ENCODE peak calls at places on chromosomes 13 and 19, in six cellular contexts. One of them, this sample, is unnamed.

GRCh38 chr13:90185734-90186133 is 1161.8 kb upstream of the MIR17HG start:
- DNase-seq in CD4-positive, alpha-beta T cell: no peak
- DNase-seq in RWPE1: no peak
- DNase-seq in neuronal stem cell: no peak
- DNase-seq in heart right ventricle: no peak
- DNase-seq in GM23248: peak
- DNase-seq in this sample: no peak

GRCh38 chr13:44218501-44219240 is 155.0 kb upstream of the SERP2 start:
- DNase-seq in CD4-positive, alpha-beta T cell: no peak
- DNase-seq in RWPE1: no peak
- DNase-seq in neuronal stem cell: no peak
- DNase-seq in heart right ventricle: peak
- DNase-seq in GM23248: no peak
- DNase-seq in this sample: peak

GRCh38 chr13:51148952-51149573 is 38.0 kb upstream of the C13orf42 start:
- DNase-seq in CD4-positive, alpha-beta T cell: no peak
- DNase-seq in RWPE1: peak
- DNase-seq in neuronal stem cell: peak
- DNase-seq in heart right ventricle: no peak
- DNase-seq in GM23248: peak
- DNase-seq in this sample: no peak

GRCh38 chr19:4536798-4537197 is 1.8 kb upstream of the PLIN5 start:
- DNase-seq in CD4-positive, alpha-beta T cell: no peak
- DNase-seq in RWPE1: no peak
- DNase-seq in neuronal stem cell: no peak
- DNase-seq in heart right ventricle: no peak
- DNase-seq in GM23248: no peak
- DNase-seq in this sample: no peak

GRCh38 chr13:29676535-29676934 is 81.0 kb upstream of the SLC7A1 start:
- DNase-seq in CD4-positive, alpha-beta T cell: no peak
- DNase-seq in RWPE1: no peak
- DNase-seq in neuronal stem cell: no peak
- DNase-seq in heart right ventricle: no peak
- DNase-seq in GM23248: peak
- DNase-seq in this sample: no peak

GRCh38 chr19:51810228-51810627 is 15.3 kb downstream of the FPR3 start:
- DNase-seq in CD4-positive, alpha-beta T cell: no peak
- DNase-seq in RWPE1: no peak
- DNase-seq in neuronal stem cell: no peak
- DNase-seq in heart right ventricle: no peak
- DNase-seq in GM23248: peak
- DNase-seq in this sample: no peak

GRCh38 chr13:31072041-31072440 is 89.7 kb downstream of the HSPH1 start:
- DNase-seq in CD4-positive, alpha-beta T cell: no peak
- DNase-seq in RWPE1: no peak
- DNase-seq in neuronal stem cell: no peak
- DNase-seq in heart right ventricle: no peak
- DNase-seq in GM23248: peak
- DNase-seq in this sample: no peak

GRCh38 chr13:44853641-44854040 is 135.6 kb downstream of the NUFIP1 start:
- DNase-seq in CD4-positive, alpha-beta T cell: no peak
- DNase-seq in RWPE1: peak
- DNase-seq in neuronal stem cell: no peak
- DNase-seq in heart right ventricle: no peak
- DNase-seq in GM23248: no peak
- DNase-seq in this sample: no peak

GRCh38 chr13:75357576-75358295 is 124.2 kb downstream of the TBC1D4 start:
- DNase-seq in CD4-positive, alpha-beta T cell: peak
- DNase-seq in RWPE1: peak
- DNase-seq in neuronal stem cell: peak
- DNase-seq in heart right ventricle: no peak
- DNase-seq in GM23248: peak
- DNase-seq in this sample: no peak

GRCh38 chr19:33497151-33497777 is 24.3 kb downstream of the PEPD start:
- DNase-seq in CD4-positive, alpha-beta T cell: no peak
- DNase-seq in RWPE1: no peak
- DNase-seq in neuronal stem cell: no peak
- DNase-seq in heart right ventricle: no peak
- DNase-seq in GM23248: no peak
- DNase-seq in this sample: peak

GRCh38 chr19:10670187-10670586 is 16.0 kb downstream of the ILF3 start:
- DNase-seq in CD4-positive, alpha-beta T cell: no peak
- DNase-seq in RWPE1: no peak
- DNase-seq in neuronal stem cell: no peak
- DNase-seq in heart right ventricle: no peak
- DNase-seq in GM23248: peak
- DNase-seq in this sample: no peak

GRCh38 chr19:28878862-28879566 is 333.9 kb downstream of the UQCRFS1 start:
- DNase-seq in CD4-positive, alpha-beta T cell: peak
- DNase-seq in RWPE1: peak
- DNase-seq in neuronal stem cell: peak
- DNase-seq in heart right ventricle: peak
- DNase-seq in GM23248: peak
- DNase-seq in this sample: peak

GRCh38 chr13:76822691-76823267 is 63.4 kb downstream of the KCTD12 start:
- DNase-seq in CD4-positive, alpha-beta T cell: no peak
- DNase-seq in RWPE1: peak
- DNase-seq in neuronal stem cell: no peak
- DNase-seq in heart right ventricle: no peak
- DNase-seq in GM23248: peak
- DNase-seq in this sample: no peak

GRCh38 chr13:80436571-80437169 is 95.7 kb upstream of the SPRY2 start:
- DNase-seq in CD4-positive, alpha-beta T cell: no peak
- DNase-seq in RWPE1: no peak
- DNase-seq in neuronal stem cell: no peak
- DNase-seq in heart right ventricle: no peak
- DNase-seq in GM23248: no peak
- DNase-seq in this sample: no peak

GRCh38 chr13:29369060-29369743 is 226.3 kb downstream of the SLC7A1 start:
- DNase-seq in CD4-positive, alpha-beta T cell: no peak
- DNase-seq in RWPE1: peak
- DNase-seq in neuronal stem cell: peak
- DNase-seq in heart right ventricle: no peak
- DNase-seq in GM23248: peak
- DNase-seq in this sample: no peak

GRCh38 chr13:73201601-73202000 is 142.8 kb downstream of the KLF5 start:
- DNase-seq in CD4-positive, alpha-beta T cell: no peak
- DNase-seq in RWPE1: peak
- DNase-seq in neuronal stem cell: no peak
- DNase-seq in heart right ventricle: no peak
- DNase-seq in GM23248: peak
- DNase-seq in this sample: no peak

GRCh38 chr19:6590458-6591319 is at the start of gene CD70:
- DNase-seq in CD4-positive, alpha-beta T cell: peak
- DNase-seq in RWPE1: peak
- DNase-seq in neuronal stem cell: peak
- DNase-seq in heart right ventricle: no peak
- DNase-seq in GM23248: peak
- DNase-seq in this sample: no peak

GRCh38 chr13:93561553-93561952 is 334.9 kb downstream of the GPC6 start:
- DNase-seq in CD4-positive, alpha-beta T cell: no peak
- DNase-seq in RWPE1: no peak
- DNase-seq in neuronal stem cell: no peak
- DNase-seq in heart right ventricle: no peak
- DNase-seq in GM23248: no peak
- DNase-seq in this sample: no peak

GRCh38 chr13:23715762-23716235 is 145.6 kb downstream of the TNFRSF19 start:
- DNase-seq in CD4-positive, alpha-beta T cell: no peak
- DNase-seq in RWPE1: no peak
- DNase-seq in neuronal stem cell: no peak
- DNase-seq in heart right ventricle: no peak
- DNase-seq in GM23248: peak
- DNase-seq in this sample: no peak

GRCh38 chr13:23876265-23876664 is 12.9 kb downstream of the MIPEP start:
- DNase-seq in CD4-positive, alpha-beta T cell: no peak
- DNase-seq in RWPE1: no peak
- DNase-seq in neuronal stem cell: no peak
- DNase-seq in heart right ventricle: no peak
- DNase-seq in GM23248: peak
- DNase-seq in this sample: no peak

DNA sequence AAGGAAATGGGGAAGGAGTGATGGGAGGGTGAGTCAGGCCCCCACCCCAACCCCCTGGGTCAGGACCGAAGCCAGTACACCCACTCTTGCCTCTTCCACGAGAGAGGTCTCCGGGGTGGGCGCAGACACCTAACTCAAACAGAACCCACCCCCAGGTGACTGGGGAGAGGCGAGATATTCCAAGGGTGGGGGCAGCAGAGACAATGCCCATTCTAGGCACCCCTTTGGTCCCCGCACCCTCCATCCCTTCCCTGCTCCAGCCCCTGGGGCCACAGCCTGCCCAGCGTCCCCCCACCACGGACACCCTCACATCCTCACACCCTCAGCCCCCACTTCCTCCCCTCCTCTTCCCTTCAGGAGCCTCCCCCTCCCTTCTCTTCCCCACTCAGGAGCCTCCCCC is 682 bp downstream of the ZSCAN18 start:
- DNase-seq in CD4-positive, alpha-beta T cell: no peak
- DNase-seq in RWPE1: no peak
- DNase-seq in neuronal stem cell: no peak
- DNase-seq in heart right ventricle: peak
- DNase-seq in GM23248: no peak
- DNase-seq in this sample: no peak
- H3K27ac ChIP-seq in CD4-positive, alpha-beta T cell: peak
- H3K27ac ChIP-seq in RWPE1: no peak
- H3K27ac ChIP-seq in neuronal stem cell: no peak
- H3K27ac ChIP-seq in heart right ventricle: peak
- H3K27ac ChIP-seq in GM23248: no peak
- H3K27ac ChIP-seq in this sample: no peak

GRCh38 chr13:98216135-98216565 is 39.1 kb upstream of the RNF113B start:
- DNase-seq in CD4-positive, alpha-beta T cell: no peak
- DNase-seq in RWPE1: no peak
- DNase-seq in neuronal stem cell: no peak
- DNase-seq in heart right ventricle: peak
- DNase-seq in GM23248: peak
- DNase-seq in this sample: peak

GRCh38 chr13:98214008-98214643 is 37.1 kb upstream of the RNF113B start:
- DNase-seq in CD4-positive, alpha-beta T cell: no peak
- DNase-seq in RWPE1: peak
- DNase-seq in neuronal stem cell: no peak
- DNase-seq in heart right ventricle: peak
- DNase-seq in GM23248: peak
- DNase-seq in this sample: no peak

GRCh38 chr13:98214707-98215106 is 37.6 kb upstream of the RNF113B start:
- DNase-seq in CD4-positive, alpha-beta T cell: no peak
- DNase-seq in RWPE1: peak
- DNase-seq in neuronal stem cell: no peak
- DNase-seq in heart right ventricle: no peak
- DNase-seq in GM23248: no peak
- DNase-seq in this sample: no peak

GRCh38 chr13:98216711-98217110 is 39.6 kb upstream of the RNF113B start:
- DNase-seq in CD4-positive, alpha-beta T cell: no peak
- DNase-seq in RWPE1: no peak
- DNase-seq in neuronal stem cell: no peak
- DNase-seq in heart right ventricle: no peak
- DNase-seq in GM23248: no peak
- DNase-seq in this sample: no peak

DNA sequence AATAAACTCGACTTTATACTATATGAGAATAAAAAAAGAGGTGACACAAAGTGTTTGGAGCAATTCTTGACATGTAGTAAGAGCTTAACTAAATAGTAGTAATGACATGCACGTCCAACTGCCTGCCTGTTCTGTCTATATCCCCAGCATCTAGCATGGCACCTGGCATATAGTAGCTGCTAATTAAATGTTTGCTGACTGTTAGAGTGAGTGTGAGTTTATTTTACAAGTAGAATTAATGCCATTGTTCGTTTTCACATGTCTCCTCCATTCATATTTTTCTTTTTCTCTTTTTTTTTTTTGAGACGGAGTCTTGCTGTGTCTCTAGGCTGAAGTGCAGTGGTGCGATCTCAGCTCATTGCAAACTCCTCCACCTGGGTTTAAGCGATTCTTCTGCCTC is 38.4 kb upstream of the RNF113B start:
- DNase-seq in CD4-positive, alpha-beta T cell: no peak
- DNase-seq in RWPE1: no peak
- DNase-seq in neuronal stem cell: no peak
- DNase-seq in heart right ventricle: no peak
- DNase-seq in GM23248: no peak
- DNase-seq in this sample: no peak
- H3K27ac ChIP-seq in CD4-positive, alpha-beta T cell: no peak
- H3K27ac ChIP-seq in RWPE1: no peak
- H3K27ac ChIP-seq in neuronal stem cell: no peak
- H3K27ac ChIP-seq in heart right ventricle: no peak
- H3K27ac ChIP-seq in GM23248: peak
- H3K27ac ChIP-seq in this sample: no peak

GRCh38 chr19:38647966-38648788 is 728 bp downstream of the ACTN4 start:
- DNase-seq in CD4-positive, alpha-beta T cell: no peak
- DNase-seq in RWPE1: no peak
- DNase-seq in neuronal stem cell: no peak
- DNase-seq in heart right ventricle: no peak
- DNase-seq in GM23248: peak
- DNase-seq in this sample: no peak

GRCh38 chr19:38647368-38647965 is at the start of gene ACTN4:
- DNase-seq in CD4-positive, alpha-beta T cell: peak
- DNase-seq in RWPE1: peak
- DNase-seq in neuronal stem cell: peak
- DNase-seq in heart right ventricle: peak
- DNase-seq in GM23248: peak
- DNase-seq in this sample: peak

GRCh38 chr19:38650180-38650775 is 2.8 kb downstream of the ACTN4 start:
- DNase-seq in CD4-positive, alpha-beta T cell: no peak
- DNase-seq in RWPE1: no peak
- DNase-seq in neuronal stem cell: no peak
- DNase-seq in heart right ventricle: no peak
- DNase-seq in GM23248: peak
- DNase-seq in this sample: no peak

GRCh38 chr19:38649305-38650179 is 2.1 kb downstream of the ACTN4 start:
- DNase-seq in CD4-positive, alpha-beta T cell: no peak
- DNase-seq in RWPE1: peak
- DNase-seq in neuronal stem cell: no peak
- DNase-seq in heart right ventricle: peak
- DNase-seq in GM23248: peak
- DNase-seq in this sample: no peak

DNA sequence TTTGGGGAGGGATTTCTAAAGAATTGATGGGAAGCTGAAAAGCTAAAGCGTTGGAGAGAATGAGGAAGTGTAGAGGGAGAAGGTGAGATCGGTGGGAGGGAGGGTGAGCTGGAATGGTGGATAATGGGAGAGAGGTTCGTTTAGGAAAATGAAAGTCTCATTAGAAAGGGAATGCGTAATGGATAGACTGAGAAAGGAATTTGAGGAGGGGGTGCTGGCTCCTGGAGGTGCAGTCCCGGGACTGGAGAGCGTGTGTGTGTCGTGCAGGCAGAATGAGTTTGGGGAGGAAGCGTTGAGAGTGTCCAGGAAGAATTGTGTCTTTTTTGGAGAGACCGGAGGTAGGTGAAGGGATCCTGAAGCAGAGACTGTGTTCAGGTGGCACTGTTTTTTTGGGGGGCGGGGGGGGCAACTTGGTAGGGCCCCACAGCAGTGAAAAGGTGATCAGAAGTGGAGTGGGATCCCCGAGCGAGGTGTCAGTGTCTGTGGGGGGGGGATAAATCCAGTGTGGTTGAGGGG is 1.4 kb downstream of the ACTN4 start:
- DNase-seq in CD4-positive, alpha-beta T cell: no peak
- DNase-seq in RWPE1: no peak
- DNase-seq in neuronal stem cell: no peak
- DNase-seq in heart right ventricle: no peak
- DNase-seq in GM23248: peak
- DNase-seq in this sample: no peak
- H3K27ac ChIP-seq in CD4-positive, alpha-beta T cell: no peak
- H3K27ac ChIP-seq in RWPE1: peak
- H3K27ac ChIP-seq in neuronal stem cell: no peak
- H3K27ac ChIP-seq in heart right ventricle: peak
- H3K27ac ChIP-seq in GM23248: peak
- H3K27ac ChIP-seq in this sample: peak

GRCh38 chr19:55581145-55581827 is 638 bp upstream of the ZNF579 start:
- DNase-seq in CD4-positive, alpha-beta T cell: no peak
- DNase-seq in RWPE1: no peak
- DNase-seq in neuronal stem cell: no peak
- DNase-seq in heart right ventricle: no peak
- DNase-seq in GM23248: peak
- DNase-seq in this sample: no peak
- H3K27ac ChIP-seq in CD4-positive, alpha-beta T cell: peak
- H3K27ac ChIP-seq in RWPE1: peak
- H3K27ac ChIP-seq in neuronal stem cell: peak
- H3K27ac ChIP-seq in heart right ventricle: peak
- H3K27ac ChIP-seq in GM23248: no peak
- H3K27ac ChIP-seq in this sample: no peak

This sample was measured in aorta.